ENCODE peak calls at places on chromosomes 6 and 20, in four cellular contexts. One of them, this sample, is unnamed.

GRCh38 chr20:1893721-1894470 is 1.3 kb upstream of the SIRPA start:
- DNase-seq in COR-L47: no peak
- DNase-seq in body of pancreas: peak
- DNase-seq in hypothalamus: peak
- DNase-seq in this sample: no peak

GRCh38 chr6:148472495-148473105 is 130.0 kb downstream of the SASH1 start:
- DNase-seq in COR-L47: no peak
- DNase-seq in body of pancreas: no peak
- DNase-seq in hypothalamus: no peak
- DNase-seq in this sample: no peak

GRCh38 chr6:125307150-125307838 is 5.5 kb upstream of the HDDC2 start:
- DNase-seq in COR-L47: no peak
- DNase-seq in body of pancreas: no peak
- DNase-seq in hypothalamus: no peak
- DNase-seq in this sample: peak

GRCh38 chr20:42432931-42433330 is 756.8 kb downstream of the PTPRT start:
- DNase-seq in COR-L47: no peak
- DNase-seq in body of pancreas: peak
- DNase-seq in hypothalamus: no peak
- DNase-seq in this sample: no peak

GRCh38 chr6:43936476-43936875 is 166.5 kb downstream of the VEGFA start:
- DNase-seq in COR-L47: no peak
- DNase-seq in body of pancreas: no peak
- DNase-seq in hypothalamus: no peak
- DNase-seq in this sample: no peak

GRCh38 chr6:79543411-79543810 is 6.2 kb upstream of the LCA5 start:
- DNase-seq in COR-L47: no peak
- DNase-seq in body of pancreas: no peak
- DNase-seq in hypothalamus: no peak
- DNase-seq in this sample: no peak

GRCh38 chr6:45513331-45513730 is 135.6 kb upstream of the SUPT3H start:
- DNase-seq in COR-L47: no peak
- DNase-seq in body of pancreas: no peak
- DNase-seq in hypothalamus: no peak
- DNase-seq in this sample: no peak

GRCh38 chr6:27553123-27553904 is 80.4 kb upstream of the ZNF184 start:
- DNase-seq in COR-L47: no peak
- DNase-seq in body of pancreas: no peak
- DNase-seq in hypothalamus: no peak
- DNase-seq in this sample: no peak

This sample was measured in HT-29.